ENCODE peak calls at places on chromosomes 6 and 20, in nine cellular contexts. F is right atrium auricular region; E is Peyer's patch; R is MM.1S; J is RWPE2; H is OCI-LY7; T is CD8-positive, alpha-beta memory T cell; Z is right lobe of liver; U is CD4-positive, alpha-beta memory T cell. C is an unnamed sample. For H3K36me3 and H3K9me3, the result is how much of the 10 kb centered on the place peaks cover.

GRCh38 chr20:36035720-36036119 is 67.3 kb downstream of the CNBD2 start:
- DNase-seq in Z (no peak), R (no peak), J (peak), T (no peak), F (no peak), H (no peak), E (no peak), U (no peak), C (no peak)

GRCh38 chr6:148746363-148747144 is at the start of gene UST:
- DNase-seq in Z (peak), T (peak), R (peak), J (peak), H (peak), U (peak), F (peak), E (peak), C (peak)

GRCh38 chr20:50389437-50389807 is 120.8 kb upstream of the PTPN1 start:
- DNase-seq in R (no peak), H (no peak), Z (peak), U (no peak), J (no peak), T (no peak), E (no peak), F (no peak), C (no peak)

GRCh38 chr6:100889351-100889750 is 8.2 kb upstream of the ASCC3 start:
- DNase-seq in H (no peak), T (no peak), U (no peak), R (no peak), Z (no peak), J (no peak), E (no peak), F (no peak), C (no peak)

GRCh38 chr6:22082278-22082677 is 214.6 kb downstream of the PRL start:
- DNase-seq in U (no peak), H (no peak), Z (no peak), E (no peak), R (no peak), J (no peak), T (no peak), F (no peak), C (no peak)

GRCh38 chr20:42082611-42083010 is 464.4 kb upstream of the CHD6 start:
- DNase-seq in F (peak), H (no peak), U (no peak), T (no peak), R (peak), J (no peak), E (no peak), Z (no peak), C (no peak)

GRCh38 chr6:137867685-137868509 is 838 bp downstream of the TNFAIP3 start:
- DNase-seq in T (no peak), E (no peak), J (no peak), F (no peak), R (peak), H (peak), U (peak), Z (peak), C (peak)

GRCh38 chr6:31203345-31203979 is 33.0 kb upstream of the POU5F1 start:
- DNase-seq in U (no peak), F (no peak), E (no peak), J (no peak), T (peak), H (peak), R (peak), Z (no peak), C (no peak)

GRCh38 chr20:3262566-3262965 is 23.6 kb upstream of the SLC4A11 start:
- DNase-seq in U (no peak), E (no peak), H (no peak), J (no peak), Z (no peak), F (no peak), R (peak), T (no peak), C (no peak)

GRCh38 chr20:18904624-18905023 is 91.0 kb downstream of the SCP2D1 start:
- DNase-seq in U (no peak), J (no peak), F (no peak), Z (no peak), H (no peak), R (no peak), T (no peak), E (no peak), C (no peak)

GRCh38 chr6:117601811-117602150 is 530 bp downstream of the GOPC start:
- DNase-seq in F (no peak), U (no peak), T (no peak), R (peak), J (no peak), Z (no peak), H (peak), E (no peak), C (no peak)

GRCh38 chr6:109472132-109472995 is 10.7 kb downstream of the ZBTB24 start:
- DNase-seq in U (no peak), T (no peak), Z (no peak), R (no peak), E (no peak), J (no peak), H (no peak), F (no peak), C (no peak)

GRCh38 chr6:142787422-142787821 is 157.6 kb downstream of the HIVEP2 start:
- DNase-seq in T (no peak), H (no peak), F (no peak), Z (no peak), E (no peak), R (no peak), J (no peak), U (no peak), C (no peak)

GRCh38 chr6:132264101-132264500 is 137.2 kb downstream of the MOXD1 start:
- DNase-seq in F (no peak), R (no peak), U (no peak), Z (no peak), E (no peak), J (no peak), H (no peak), T (no peak), C (no peak)

GRCh38 chr20:5529331-5530142 is 212.8 kb upstream of the PROKR2 start:
- DNase-seq in R (peak), Z (peak), E (peak), H (peak), J (peak), T (peak), U (peak), F (peak), C (peak)
- H3K4me3 ChIP-seq in R (peak), Z (no peak), E (no peak), H (no peak), J (no peak), T (peak), U (no peak), F (no peak), C (no peak)

GRCh38 chr6:36970892-36971842 is 14.8 kb downstream of the MTCH1 start:
- DNase-seq in R (no peak), J (no peak), U (no peak), Z (no peak), T (no peak), E (peak), F (no peak), H (no peak), C (no peak)

GRCh38 chr6:36973647-36974046 is 12.3 kb downstream of the MTCH1 start:
- DNase-seq in T (no peak), R (no peak), F (no peak), E (no peak), U (no peak), J (no peak), H (no peak), Z (no peak), C (no peak)

GRCh38 chr6:36969988-36970891 is 15.7 kb downstream of the PI16 start:
- DNase-seq in U (no peak), T (no peak), J (no peak), F (no peak), R (no peak), E (peak), Z (no peak), H (no peak), C (no peak)

GRCh38 chr6:36973190-36973589 is 12.8 kb downstream of the MTCH1 start:
- DNase-seq in F (no peak), T (no peak), R (no peak), H (no peak), E (no peak), Z (no peak), J (no peak), U (no peak), C (no peak)

GRCh38 chr6:36971926-36972673 is 13.9 kb downstream of the MTCH1 start:
- DNase-seq in H (no peak), J (no peak), Z (no peak), T (no peak), E (peak), R (no peak), F (no peak), U (no peak), C (no peak)
- H3K36me3 ChIP-seq in H (half or more), J (half or more), Z (half or more), T (half or more), E (under half), R (under half), F (half or more), U (half or more), C (half or more)

GRCh38 chr20:37458761-37459160 is 62.3 kb upstream of the NNAT start:
- DNase-seq in T (no peak), H (no peak), R (no peak), F (no peak), Z (no peak), E (no peak), U (no peak), J (peak), C (no peak)

GRCh38 chr20:37454636-37455035 is 66.4 kb upstream of the NNAT start:
- DNase-seq in U (no peak), Z (no peak), T (no peak), H (no peak), R (no peak), J (no peak), E (no peak), F (no peak), C (no peak)

GRCh38 chr20:37455659-37456058 is 65.4 kb upstream of the NNAT start:
- DNase-seq in H (no peak), Z (no peak), F (no peak), T (no peak), J (no peak), R (no peak), U (no peak), E (no peak), C (no peak)

GRCh38 chr20:37457928-37458327 is 63.1 kb upstream of the NNAT start:
- DNase-seq in E (no peak), Z (no peak), H (no peak), T (no peak), F (no peak), U (no peak), R (no peak), J (peak), C (no peak)

GRCh38 chr20:37456948-37457347 is 64.1 kb upstream of the NNAT start:
- DNase-seq in R (no peak), H (no peak), U (no peak), J (no peak), Z (no peak), F (no peak), T (no peak), E (no peak), C (no peak)
- H3K9me3 ChIP-seq in R (under half), H (under half), U (under half), J (under half), Z (under half), F (under half), T (under half), E (under half), C (under half)

DNA sequence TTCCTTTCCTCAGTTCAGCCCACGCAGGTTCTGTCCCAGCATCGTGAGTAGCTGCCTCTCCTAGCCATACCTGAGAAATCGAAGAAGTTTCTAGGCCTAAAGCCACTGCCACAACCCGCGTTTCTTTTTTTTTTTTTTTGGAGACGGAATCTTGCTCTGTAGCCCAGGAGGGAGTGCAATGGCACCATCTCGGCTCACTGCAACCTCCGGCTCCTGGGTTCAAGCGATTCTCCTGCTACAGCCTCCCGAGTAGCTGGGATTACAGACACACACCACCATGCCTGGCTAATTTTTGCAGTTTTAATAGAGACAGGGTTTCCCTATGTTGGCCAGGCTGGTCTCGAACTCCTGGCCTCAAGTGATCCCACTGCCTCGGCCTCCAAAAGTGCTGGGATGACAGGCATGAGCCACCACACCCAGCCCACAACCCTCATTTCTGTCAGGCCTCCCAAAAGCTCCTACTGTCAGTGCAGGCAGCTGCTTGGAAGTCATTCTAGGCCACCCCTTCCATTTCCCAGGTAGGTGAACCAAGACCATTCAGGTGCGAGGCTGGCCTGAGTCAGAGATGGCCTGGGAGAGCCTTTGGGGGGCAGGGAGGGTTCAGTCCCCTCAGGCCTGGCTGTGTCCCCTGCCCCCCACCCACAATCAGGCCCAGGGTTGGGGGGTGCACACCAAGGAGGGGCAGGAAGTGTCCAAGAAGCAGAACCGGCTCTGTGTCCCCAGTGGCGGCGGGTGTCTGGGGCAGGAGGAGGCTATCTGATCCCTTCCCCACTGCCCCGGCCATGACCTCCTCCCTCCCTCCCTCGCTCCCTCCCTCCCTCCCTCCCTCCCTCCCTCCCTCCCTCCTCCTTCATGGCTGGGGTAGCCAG is 47.2 kb downstream of the NOL4L start:
- DNase-seq in R (no peak), U (no peak), T (no peak), Z (no peak), J (no peak), F (no peak), H (no peak), E (no peak), C (no peak)
- H3K4me3 ChIP-seq in R (peak), U (peak), T (peak), Z (no peak), J (no peak), F (no peak), H (no peak), E (no peak), C (no peak)

GRCh38 chr6:2784930-2785329 is 19.7 kb downstream of the WRNIP1 start:
- DNase-seq in F (no peak), H (no peak), J (no peak), U (no peak), R (no peak), Z (no peak), E (no peak), T (no peak), C (no peak)

GRCh38 chr6:2782356-2782708 is 17.1 kb downstream of the WRNIP1 start:
- DNase-seq in F (no peak), E (no peak), U (no peak), R (no peak), J (no peak), T (no peak), Z (no peak), H (no peak), C (no peak)

GRCh38 chr6:2783188-2783957 is 18.2 kb downstream of the WRNIP1 start:
- DNase-seq in Z (no peak), F (no peak), H (no peak), J (no peak), U (no peak), R (no peak), E (no peak), T (no peak), C (no peak)

GRCh38 chr6:2782825-2783187 is 17.6 kb downstream of the WRNIP1 start:
- DNase-seq in H (no peak), E (no peak), Z (no peak), T (no peak), J (no peak), F (no peak), U (no peak), R (no peak), C (no peak)

GRCh38 chr6:2784061-2784460 is 18.9 kb downstream of the WRNIP1 start:
- DNase-seq in J (no peak), T (no peak), E (no peak), Z (no peak), F (no peak), R (no peak), U (no peak), H (no peak), C (no peak)
- H3K36me3 ChIP-seq in J (under half), T (under half), E (under half), Z (under half), F (under half), R (under half), U (under half), H (half or more), C (under half)

DNA sequence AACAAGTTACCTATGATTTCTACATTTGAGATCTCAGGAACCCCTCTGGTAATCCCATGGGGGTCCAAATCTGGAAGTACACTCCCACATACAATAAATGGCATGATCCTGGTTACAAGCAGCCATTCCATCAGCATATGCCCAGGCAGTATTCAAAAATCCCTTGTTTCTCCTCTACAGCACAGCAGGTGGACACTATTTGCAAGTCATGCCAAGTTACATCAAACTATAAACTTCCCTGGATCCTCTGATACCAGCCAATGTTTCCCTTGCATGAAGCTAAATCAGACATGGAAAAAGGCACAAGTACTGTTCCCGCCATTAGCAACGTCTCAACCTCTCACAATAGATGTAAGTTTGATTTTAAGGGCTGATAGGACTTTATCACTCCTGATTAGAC is 134.5 kb upstream of the PRSS16 start:
- DNase-seq in F (no peak), H (no peak), U (no peak), T (no peak), Z (no peak), J (no peak), E (no peak), R (no peak), C (no peak)
- H3K9me3 ChIP-seq in F (under half), H (under half), U (under half), T (under half), Z (under half), J (under half), E (under half), R (under half), C (under half)

C was measured in HAP-1.